ENCODE peak calls at places on chromosome 18, in eight cellular contexts. J is pancreas, K is coronary artery, V is A549, G is Calu3, A is neural progenitor cell, C is suprapubic skin, M is tibial artery. N is an unnamed sample.

GRCh38 chr18:28494151-28494550 is 317.2 kb upstream of the CDH2 start:
- DNase-seq in J (no peak), K (no peak), V (no peak), G (no peak), A (no peak), C (no peak), M (no peak), N (no peak)

GRCh38 chr18:36187138-36187825 is at the start of gene MOCOS:
- DNase-seq in J (peak; percentile 82), K (peak; percentile 90), V (peak; percentile 53), G (peak; percentile 95), A (peak; percentile 89), C (peak; percentile 76), M (peak; percentile 68), N (peak; percentile 72)

GRCh38 chr18:28153485-28154065 is 23.4 kb downstream of the CDH2 start:
- DNase-seq in J (no peak), K (no peak), V (no peak), G (no peak), A (no peak), C (no peak), M (no peak), N (no peak)

GRCh38 chr18:3103576-3103975 is 90.6 kb upstream of the LPIN2 start:
- DNase-seq in J (no peak), K (no peak), V (no peak), G (no peak), A (no peak), C (no peak), M (no peak), N (no peak)

GRCh38 chr18:48997985-48998831 is 47.4 kb upstream of the SMAD7 start:
- DNase-seq in J (peak; percentile 30), K (peak; percentile 96), V (peak; percentile 96), G (peak; percentile 92), A (peak; percentile 44), C (peak; percentile 91), M (peak; percentile 86), N (no peak)

GRCh38 chr18:74457043-74457742 is at the start of gene DIPK1C:
- DNase-seq in J (no peak), K (no peak), V (peak; percentile 7), G (no peak), A (peak; percentile 69), C (no peak), M (no peak), N (no peak)

GRCh38 chr18:30622635-30623034 is 419.9 kb downstream of the DSC3 start:
- DNase-seq in J (no peak), K (no peak), V (no peak), G (no peak), A (no peak), C (no peak), M (no peak), N (no peak)

GRCh38 chr18:57959278-57959677 is 84.7 kb upstream of the NEDD4L start:
- DNase-seq in J (peak; percentile 40), K (no peak), V (peak; percentile 80), G (peak; percentile 72), A (peak; percentile 57), C (no peak), M (no peak), N (peak; percentile 14)

GRCh38 chr18:10160251-10160650 is 246.4 kb downstream of the VAPA start:
- DNase-seq in J (no peak), K (no peak), V (no peak), G (no peak), A (no peak), C (no peak), M (no peak), N (no peak)

GRCh38 chr18:74725690-74726089 is 128.0 kb downstream of the ZNF407 start:
- DNase-seq in J (no peak), K (no peak), V (no peak), G (no peak), A (no peak), C (no peak), M (no peak), N (no peak)

GRCh38 chr18:54684786-54685185 is 93.7 kb downstream of the DYNAP start:
- DNase-seq in J (no peak), K (no peak), V (no peak), G (peak; percentile 12), A (peak; percentile 64), C (no peak), M (no peak), N (no peak)

GRCh38 chr18:55794288-55795052 is 206.5 kb upstream of the TCF4 start:
- DNase-seq in J (no peak), K (no peak), V (no peak), G (no peak), A (no peak), C (no peak), M (no peak), N (no peak)

GRCh38 chr18:76499596-76500340 is 4.7 kb upstream of the ZNF516 start:
- DNase-seq in J (no peak), K (no peak), V (no peak), G (no peak), A (peak; percentile 48), C (no peak), M (no peak), N (no peak)

GRCh38 chr18:50791599-50792438 is 28.0 kb downstream of the MRO start:
- DNase-seq in J (no peak), K (no peak), V (no peak), G (no peak), A (no peak), C (no peak), M (no peak), N (no peak)

GRCh38 chr18:76503999-76504398 is 9.0 kb upstream of the ZNF516 start:
- DNase-seq in J (no peak), K (no peak), V (no peak), G (no peak), A (no peak), C (no peak), M (no peak), N (no peak)

GRCh38 chr18:74234326-74235171 is 57.2 kb downstream of the CYB5A start:
- DNase-seq in J (peak; percentile 82), K (no peak), V (peak; percentile 83), G (peak; percentile 62), A (no peak), C (no peak), M (peak; percentile 29), N (no peak)

GRCh38 chr18:45014047-45014501 is 333.4 kb downstream of the SETBP1 start:
- DNase-seq in J (peak; percentile 26), K (no peak), V (peak; percentile 61), G (peak; percentile 43), A (peak; percentile 32), C (no peak), M (peak; percentile 35), N (no peak)
- TF ChIP-seq CTCF in J (no peak), K (no peak), V (peak; percentile 17), G (no peak), A (peak; percentile 16), C (no peak), M (peak; percentile 25), N (peak; percentile 17)

GRCh38 chr18:32670727-32671126 is 102.1 kb downstream of the KLHL14 start:
- DNase-seq in J (no peak), K (no peak), V (no peak), G (no peak), A (no peak), C (no peak), M (no peak), N (no peak)

GRCh38 chr18:32674491-32674890 is 98.3 kb downstream of the KLHL14 start:
- DNase-seq in J (no peak), K (no peak), V (peak; percentile 17), G (peak; percentile 15), A (peak; percentile 40), C (no peak), M (no peak), N (no peak)

GRCh38 chr18:32669549-32670165 is 103.2 kb downstream of the KLHL14 start:
- DNase-seq in J (no peak), K (no peak), V (peak; percentile 5), G (peak; percentile 4), A (no peak), C (no peak), M (no peak), N (no peak)
- TF ChIP-seq CTCF in J (no peak), K (no peak), V (no peak), G (peak; percentile 52), A (peak; percentile 36), C (no peak), M (no peak), N (peak; percentile 30)

GRCh38 chr18:79197531-79197930 is 128.3 kb downstream of the ATP9B start:
- DNase-seq in J (no peak), K (no peak), V (no peak), G (no peak), A (no peak), C (no peak), M (no peak), N (no peak)

GRCh38 chr18:79200546-79201268 is 131.5 kb downstream of the ATP9B start:
- DNase-seq in J (peak; percentile 48), K (peak; percentile 96), V (no peak), G (no peak), A (peak; percentile 41), C (peak; percentile 71), M (peak; percentile 63), N (no peak)

GRCh38 chr18:79195716-79196683 is 126.8 kb downstream of the ATP9B start:
- DNase-seq in J (no peak), K (no peak), V (no peak), G (no peak), A (no peak), C (no peak), M (no peak), N (no peak)

GRCh38 chr18:79203017-79203605 is 133.9 kb downstream of the ATP9B start:
- DNase-seq in J (no peak), K (no peak), V (no peak), G (peak; percentile 32), A (no peak), C (no peak), M (no peak), N (no peak)

GRCh38 chr18:79199691-79200374 is 130.6 kb downstream of the ATP9B start:
- DNase-seq in J (no peak), K (no peak), V (no peak), G (no peak), A (no peak), C (no peak), M (no peak), N (no peak)
- TF ChIP-seq CTCF in J (no peak), K (no peak), V (no peak), G (no peak), A (no peak), C (no peak), M (no peak), N (no peak)

GRCh38 chr18:72041313-72042032 is 502.7 kb downstream of the CBLN2 start:
- DNase-seq in J (no peak), K (no peak), V (no peak), G (peak; percentile 2), A (peak; percentile 20), C (no peak), M (no peak), N (no peak)
- TF ChIP-seq CTCF in J (no peak), K (no peak), V (no peak), G (peak; percentile 13), A (peak; percentile 41), C (no peak), M (no peak), N (no peak)